ENCODE peak calls at places on chromosomes 3 and 15, in four cellular contexts. V is dorsolateral prefrontal cortex, I is small intestine, W is fibroblast of the aortic adventitia. G is an unnamed sample.

GRCh38 chr3:145017959-145018358 is 1046.3 kb downstream of the DIPK2A start:
- DNase-seq in I (no peak), W (peak), V (no peak), G (peak)

GRCh38 chr3:194051554-194052175 is 84.3 kb upstream of the HES1 start:
- DNase-seq in V (no peak), W (no peak), I (peak), G (no peak)

GRCh38 chr3:149588909-149589308 is 68.9 kb downstream of the WWTR1 start:
- DNase-seq in V (no peak), I (no peak), W (no peak), G (no peak)

GRCh38 chr3:56960234-56960917 is 100.1 kb upstream of the SPATA12 start:
- DNase-seq in V (no peak), W (no peak), I (no peak), G (no peak)

GRCh38 chr3:115697263-115698053 is 74.1 kb downstream of the GAP43 start:
- DNase-seq in I (no peak), W (peak), V (no peak), G (no peak)

GRCh38 chr3:14866627-14867026 is 47.9 kb downstream of the FGD5 start:
- DNase-seq in V (no peak), W (no peak), I (no peak), G (no peak)

GRCh38 chr3:29591579-29591978 is 310.7 kb downstream of the RBMS3 start:
- DNase-seq in W (no peak), V (no peak), I (no peak), G (no peak)

GRCh38 chr3:127694467-127695215 is 21.9 kb downstream of the ABTB1 start:
- DNase-seq in I (peak), W (no peak), V (no peak), G (no peak)

GRCh38 chr15:69395991-69396390 is 18.2 kb upstream of the KIF23 start:
- DNase-seq in V (no peak), W (no peak), I (no peak), G (no peak)

GRCh38 chr3:194455481-194455880 is 31.3 kb downstream of the ATP13A3 start:
- DNase-seq in W (no peak), I (no peak), V (no peak), G (no peak)

GRCh38 chr3:137121704-137122314 is 164.0 kb downstream of the IL20RB start:
- DNase-seq in W (peak), I (peak), V (no peak), G (peak)

GRCh38 chr15:39118510-39118909 is 462.4 kb upstream of the THBS1 start:
- DNase-seq in I (no peak), V (no peak), W (peak), G (peak)

GRCh38 chr3:32432711-32433530 is 41.3 kb downstream of the CMTM7 start:
- DNase-seq in V (no peak), I (peak), W (peak), G (peak)

GRCh38 chr15:40320931-40321371 is 2.5 kb upstream of the INAFM2 start:
- DNase-seq in I (peak), V (peak), W (peak), G (peak)

GRCh38 chr3:195239121-195239520 is 31.8 kb downstream of the XXYLT1 start:
- DNase-seq in V (no peak), W (no peak), I (no peak), G (no peak)

GRCh38 chr3:46484911-46485696 is 12.7 kb upstream of the RTP3 start:
- DNase-seq in V (no peak), W (no peak), I (peak), G (no peak)

GRCh38 chr3:163916596-163917560 is 1161.4 kb downstream of the SI start:
- DNase-seq in V (no peak), I (peak), W (no peak), G (no peak)

GRCh38 chr3:123880998-123881561 is 3.1 kb downstream of the MYLK start:
- DNase-seq in V (peak), W (peak), I (peak), G (peak)

GRCh38 chr3:177195941-177196472 is 1.3 kb downstream of the TBL1XR1 start:
- DNase-seq in I (peak), W (peak), V (no peak), G (peak)

GRCh38 chr3:109874900-109875735 is 537.8 kb upstream of the DPPA4 start:
- DNase-seq in W (no peak), V (peak), I (no peak), G (no peak)

GRCh38 chr3:18643290-18643689 is 218.2 kb upstream of the SATB1 start:
- DNase-seq in V (no peak), W (no peak), I (no peak), G (no peak)

GRCh38 chr3:170043506-170043905 is 5.7 kb downstream of the GPR160 start:
- DNase-seq in W (no peak), I (no peak), V (no peak), G (peak)

GRCh38 chr3:141440942-141441341 is 45.9 kb upstream of the RASA2 start:
- DNase-seq in I (no peak), W (no peak), V (no peak), G (no peak)

GRCh38 chr3:141442421-141442820 is 44.4 kb upstream of the RASA2 start:
- DNase-seq in I (no peak), W (peak), V (no peak), G (peak)

GRCh38 chr3:141442914-141443313 is 43.9 kb upstream of the RASA2 start:
- DNase-seq in W (no peak), V (no peak), I (no peak), G (no peak)

GRCh38 chr3:141441381-141442365 is 45.2 kb upstream of the RASA2 start:
- DNase-seq in W (peak), V (peak), I (peak), G (peak)

DNA sequence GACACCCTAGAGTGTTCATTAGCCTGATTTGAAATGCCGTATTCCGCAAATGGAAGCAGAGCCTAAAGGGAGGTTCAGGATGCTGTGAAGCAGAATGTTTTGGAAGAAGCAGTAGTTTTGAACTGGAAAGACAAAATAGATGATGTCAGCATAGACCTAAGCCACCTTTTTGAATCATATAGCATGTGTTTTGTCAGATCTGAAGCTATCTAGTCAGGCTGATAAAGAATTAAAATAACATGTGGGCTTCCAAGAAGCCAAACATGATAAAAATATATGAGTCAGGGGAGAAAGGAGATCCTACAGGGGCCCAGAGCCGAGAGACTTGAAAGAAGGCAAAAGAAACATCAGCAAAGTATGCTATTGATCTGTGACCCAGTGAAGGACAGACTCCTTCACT is 47.2 kb upstream of the RASA2 start:
- DNase-seq in V (no peak), I (no peak), W (peak), G (peak)
- H3K4me3 ChIP-seq in V (no peak), I (no peak), W (no peak), G (no peak)

GRCh38 chr15:60407406-60407805 is 9.6 kb upstream of the ANXA2 start:
- DNase-seq in W (peak), V (no peak), I (no peak), G (peak)
- H3K4me3 ChIP-seq in W (no peak), V (no peak), I (no peak), G (no peak)

GRCh38 chr3:158731525-158731924 is 732 bp downstream of the RARRES1 start:
- DNase-seq in W (no peak), I (no peak), V (no peak), G (no peak)

GRCh38 chr3:158735296-158736033 is 3.2 kb upstream of the RARRES1 start:
- DNase-seq in I (no peak), V (no peak), W (no peak), G (no peak)

GRCh38 chr3:158731938-158732855 is at the start of gene RARRES1:
- DNase-seq in I (peak), V (peak), W (peak), G (peak)

GRCh38 chr3:158728851-158729250 is 3.4 kb downstream of the RARRES1 start:
- DNase-seq in W (peak), I (no peak), V (no peak), G (no peak)

DNA sequence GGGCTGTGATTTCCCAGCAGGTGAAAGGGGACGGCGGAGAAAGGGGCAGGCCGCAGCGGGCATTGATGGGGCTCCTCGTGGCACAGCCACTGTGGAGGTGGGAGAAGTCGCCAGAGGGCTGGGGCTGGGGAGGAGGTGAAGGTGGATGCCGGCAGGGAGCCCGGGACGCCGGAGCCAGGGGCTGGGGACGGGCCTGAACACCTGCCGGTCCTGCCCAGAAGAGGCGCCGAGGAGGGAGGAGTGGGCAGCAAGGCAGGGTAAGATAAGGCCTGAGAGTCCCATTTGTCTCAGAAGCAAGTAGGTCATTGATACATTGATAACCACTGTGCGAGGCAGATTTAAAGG is 571 bp upstream of the RARRES1 start:
- DNase-seq in W (no peak), V (no peak), I (no peak), G (no peak)
- H3K4me3 ChIP-seq in W (peak), V (peak), I (peak), G (peak)

GRCh38 chr3:44954289-44954688 is 21.7 kb downstream of the ZDHHC3 start:
- DNase-seq in V (no peak), W (no peak), I (no peak), G (no peak)
- H3K4me3 ChIP-seq in V (no peak), W (no peak), I (no peak), G (no peak)

GRCh38 chr3:120284702-120285507 is at the start of gene GPR156:
- DNase-seq in W (no peak), V (no peak), I (no peak), G (no peak)
- H3K4me3 ChIP-seq in W (peak), V (peak), I (peak), G (peak)

GRCh38 chr3:50318615-50319014 is 3.9 kb downstream of the HYAL2 start:
- DNase-seq in W (no peak), I (no peak), V (no peak), G (no peak)

GRCh38 chr3:50314816-50315215 is 7.7 kb downstream of the HYAL2 start:
- DNase-seq in W (no peak), I (no peak), V (no peak), G (no peak)

GRCh38 chr3:50317303-50317702 is 5.2 kb downstream of the HYAL2 start:
- DNase-seq in I (peak), W (no peak), V (no peak), G (no peak)

GRCh38 chr3:50318163-50318562 is 4.4 kb downstream of the HYAL2 start:
- DNase-seq in I (no peak), V (no peak), W (no peak), G (no peak)

DNA sequence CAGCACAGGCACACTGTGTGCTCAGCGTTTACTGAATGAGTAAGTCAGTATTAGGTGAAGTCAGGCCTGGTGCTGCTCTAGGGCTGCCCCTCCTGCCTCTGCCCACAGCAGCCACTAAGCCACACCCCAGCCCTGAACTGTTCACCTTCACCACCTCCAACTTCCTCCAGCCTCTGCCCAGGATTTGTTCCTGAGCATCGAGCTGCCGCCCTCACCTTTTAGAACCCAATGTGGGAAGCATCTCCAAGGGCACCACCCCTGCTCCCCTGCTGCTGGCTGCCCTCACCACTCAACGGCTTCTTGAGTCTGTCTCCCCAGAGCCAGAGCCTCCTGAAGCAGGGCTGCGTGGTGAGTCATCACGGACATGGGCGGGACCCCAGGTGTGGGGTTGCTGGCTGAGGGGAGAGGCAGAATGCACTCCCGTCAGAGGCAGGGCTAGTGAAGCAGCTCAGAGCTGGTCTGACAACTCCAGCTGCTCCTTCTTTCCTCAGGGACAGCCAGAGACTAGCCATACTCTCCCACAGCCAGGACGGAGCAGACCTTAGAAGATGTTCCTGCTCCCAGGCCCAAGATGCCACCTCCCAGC is 5.8 kb downstream of the HYAL2 start:
- DNase-seq in I (peak), W (no peak), V (no peak), G (peak)
- H3K4me3 ChIP-seq in I (no peak), W (no peak), V (no peak), G (no peak)

DNA sequence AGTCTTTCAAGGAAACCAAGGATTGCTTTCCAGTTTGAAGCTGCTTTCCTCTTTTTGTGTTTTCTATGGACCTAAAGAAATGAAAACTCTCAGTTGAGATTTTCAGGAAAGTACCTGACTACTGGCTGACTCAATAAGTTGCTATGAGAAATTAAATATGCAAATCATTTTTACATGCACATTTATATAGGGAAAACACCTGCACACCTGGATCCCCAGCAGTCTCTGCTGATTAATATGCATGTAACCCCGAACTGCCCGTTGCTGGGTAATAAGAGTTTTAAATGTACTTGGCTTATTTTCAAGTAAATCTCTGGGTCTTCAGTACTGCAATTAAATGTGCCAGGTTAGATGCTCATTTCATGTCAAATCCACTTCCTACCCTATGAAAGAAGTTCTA is 77.2 kb downstream of the KBTBD8 start:
- DNase-seq in W (no peak), I (no peak), V (no peak), G (no peak)
- H3K4me3 ChIP-seq in W (no peak), I (no peak), V (no peak), G (no peak)

GRCh38 chr15:93182806-93183205 is 93.8 kb upstream of the RGMA start:
- DNase-seq in I (no peak), V (no peak), W (no peak), G (no peak)
- H3K4me3 ChIP-seq in I (no peak), V (no peak), W (no peak), G (no peak)